ENCODE peak calls at places on chromosomes 7 and 10, in eight cellular contexts. D, W, I, A, K, T, H and C are unnamed samples.

GRCh38 chr10:84267503-84268126 is 22.8 kb downstream of the RGR start:
- DNase-seq in D (peak), W (peak), I (peak), A (peak), K (peak), T (peak), H (peak), C (no peak)

GRCh38 chr10:91512458-91512857 is 102.3 kb downstream of the HECTD2 start:
- DNase-seq in D (no peak), W (no peak), I (no peak), A (no peak), K (no peak), T (no peak), H (no peak), C (no peak)

GRCh38 chr10:131853610-131853964 is 47.2 kb upstream of the PPP2R2D start:
- DNase-seq in D (no peak), W (no peak), I (no peak), A (no peak), K (no peak), T (no peak), H (no peak), C (no peak)

GRCh38 chr10:65931291-65932080 is 994.4 kb upstream of the LRRTM3 start:
- DNase-seq in D (no peak), W (no peak), I (no peak), A (no peak), K (no peak), T (no peak), H (no peak), C (no peak)

GRCh38 chr10:113679463-113680171 is at the start of gene CASP7:
- DNase-seq in D (peak), W (peak), I (peak), A (peak), K (peak), T (peak), H (peak), C (peak)

GRCh38 chr7:116955801-116956514 is 2.7 kb downstream of the ST7 start:
- DNase-seq in D (no peak), W (no peak), I (no peak), A (no peak), K (no peak), T (no peak), H (no peak), C (no peak)

GRCh38 chr7:127865466-127865865 is 165.8 kb downstream of the LRRC4 start:
- DNase-seq in D (no peak), W (no peak), I (no peak), A (no peak), K (peak), T (no peak), H (peak), C (no peak)

GRCh38 chr7:123198668-123199652 is 809 bp downstream of the SLC13A1 start:
- DNase-seq in D (no peak), W (no peak), I (no peak), A (no peak), K (no peak), T (peak), H (no peak), C (no peak)

GRCh38 chr10:124119216-124119615 is 25.8 kb upstream of the CHST15 start:
- DNase-seq in D (no peak), W (no peak), I (no peak), A (no peak), K (no peak), T (no peak), H (no peak), C (no peak)

GRCh38 chr10:126433351-126433750 is 45.1 kb upstream of the ADAM12 start:
- DNase-seq in D (no peak), W (no peak), I (no peak), A (no peak), K (peak), T (no peak), H (peak), C (no peak)

GRCh38 chr7:116236020-116236630 is 25.8 kb downstream of the TES start:
- DNase-seq in D (peak), W (peak), I (peak), A (peak), K (peak), T (peak), H (peak), C (no peak)

GRCh38 chr10:76111986-76112825 is 680.8 kb downstream of the LRMDA start:
- DNase-seq in D (no peak), W (no peak), I (peak), A (no peak), K (peak), T (no peak), H (no peak), C (no peak)

GRCh38 chr10:110113670-110114337 is 93.6 kb upstream of the MXI1 start:
- DNase-seq in D (no peak), W (no peak), I (no peak), A (no peak), K (no peak), T (no peak), H (no peak), C (no peak)

GRCh38 chr10:18683427-18683826 is 24.2 kb downstream of the ARL5B start:
- DNase-seq in D (no peak), W (no peak), I (no peak), A (no peak), K (peak), T (no peak), H (no peak), C (no peak)

GRCh38 chr7:47757946-47758371 is 176.0 kb upstream of the TNS3 start:
- DNase-seq in D (no peak), W (peak), I (no peak), A (no peak), K (peak), T (no peak), H (peak), C (no peak)

GRCh38 chr10:49220031-49220430 is 31.8 kb upstream of the TMEM273 start:
- DNase-seq in D (no peak), W (no peak), I (no peak), A (no peak), K (peak), T (no peak), H (no peak), C (no peak)

GRCh38 chr7:134071355-134072331 is 55.5 kb upstream of the LRGUK start:
- DNase-seq in D (no peak), W (no peak), I (no peak), A (no peak), K (no peak), T (no peak), H (no peak), C (no peak)

GRCh38 chr10:93060887-93061593 is 442 bp downstream of the CYP26C1 start:
- DNase-seq in D (no peak), W (no peak), I (no peak), A (no peak), K (no peak), T (no peak), H (no peak), C (no peak)

GRCh38 chr7:66082886-66083415 is 7.3 kb downstream of the ASL start:
- DNase-seq in D (no peak), W (no peak), I (no peak), A (no peak), K (no peak), T (no peak), H (no peak), C (no peak)

GRCh38 chr10:79243211-79244067 is 103.8 kb upstream of the PPIF start:
- DNase-seq in D (peak), W (peak), I (peak), A (peak), K (peak), T (peak), H (no peak), C (no peak)

GRCh38 chr10:52187521-52188258 is 126.4 kb upstream of the DKK1 start:
- DNase-seq in D (no peak), W (no peak), I (no peak), A (no peak), K (no peak), T (peak), H (no peak), C (no peak)

GRCh38 chr7:107596881-107597581 is 17.0 kb downstream of the BCAP29 start:
- DNase-seq in D (no peak), W (no peak), I (no peak), A (no peak), K (no peak), T (peak), H (no peak), C (no peak)

GRCh38 chr7:4807708-4808420 is 32.4 kb downstream of the AP5Z1 start:
- DNase-seq in D (no peak), W (no peak), I (no peak), A (no peak), K (no peak), T (peak), H (peak), C (no peak)

GRCh38 chr7:150751702-150752101 is 14.5 kb downstream of the GIMAP5 start:
- DNase-seq in D (no peak), W (no peak), I (no peak), A (no peak), K (no peak), T (no peak), H (no peak), C (no peak)

GRCh38 chr7:139683137-139683871 is 94.5 kb downstream of the HIPK2 start:
- DNase-seq in D (no peak), W (no peak), I (no peak), A (no peak), K (peak), T (no peak), H (peak), C (no peak)

GRCh38 chr7:1441615-1442354 is 17.5 kb downstream of the MICALL2 start:
- DNase-seq in D (no peak), W (no peak), I (no peak), A (no peak), K (no peak), T (no peak), H (no peak), C (no peak)

GRCh38 chr10:109866168-109866994 is 56.9 kb downstream of the XPNPEP1 start:
- DNase-seq in D (no peak), W (no peak), I (peak), A (peak), K (peak), T (peak), H (peak), C (no peak)

GRCh38 chr10:98088186-98088971 is 46.1 kb upstream of the R3HCC1L start:
- DNase-seq in D (no peak), W (no peak), I (no peak), A (peak), K (no peak), T (no peak), H (peak), C (no peak)

GRCh38 chr7:75875113-75876080 is 3.4 kb upstream of the RHBDD2 start:
- DNase-seq in D (no peak), W (no peak), I (no peak), A (no peak), K (no peak), T (no peak), H (no peak), C (no peak)

GRCh38 chr10:131676971-131677421 is 223.8 kb upstream of the PPP2R2D start:
- DNase-seq in D (no peak), W (no peak), I (no peak), A (no peak), K (no peak), T (peak), H (no peak), C (no peak)

GRCh38 chr7:133253522-133253882 is 624 bp downstream of the EXOC4 start:
- DNase-seq in D (no peak), W (peak), I (no peak), A (peak), K (peak), T (no peak), H (no peak), C (no peak)

GRCh38 chr10:11159543-11160215 is 142.0 kb downstream of the CELF2 start:
- DNase-seq in D (no peak), W (no peak), I (no peak), A (no peak), K (no peak), T (no peak), H (no peak), C (no peak)

GRCh38 chr7:8827329-8827728 is 393.9 kb downstream of the NXPH1 start:
- DNase-seq in D (no peak), W (no peak), I (no peak), A (no peak), K (no peak), T (no peak), H (no peak), C (no peak)

GRCh38 chr10:86377797-86378146 is 11.2 kb upstream of the GRID1 start:
- DNase-seq in D (no peak), W (no peak), I (no peak), A (no peak), K (no peak), T (no peak), H (no peak), C (no peak)